ENCODE peak calls at places on chromosomes 16 and 17, in ten cellular contexts. I is AML-193; G is GM18507; X is cardiac fibroblast; Z is progenitor cell of endocrine pancreas; W is activated naive CD8-positive, alpha-beta T cell treated with anti-CD3 and anti-CD28 coated beads, Interleukin-2, amount 50 U/mL, for 24 hours; F is fibroblast of mammary gland; E is NCI-H526; Y is effector CD4-positive, alpha-beta T cell; N is fibroblast of the aortic adventitia. O is an unnamed sample.

GRCh38 chr16:58084635-58085034 is 44.5 kb downstream of the CFAP20 start:
- DNase-seq in N (no peak), X (no peak), Y (no peak), Z (no peak), E (no peak), G (no peak), W (no peak), F (no peak), I (no peak), O (no peak)

GRCh38 chr16:72474511-72475123 is 302.7 kb upstream of the PMFBP1 start:
- DNase-seq in E (no peak), Z (no peak), G (no peak), Y (no peak), X (peak; percentile 67), W (no peak), I (no peak), N (peak; percentile 69), F (peak; percentile 68), O (peak; percentile 46)

GRCh38 chr17:50203589-50204345 is 2.3 kb upstream of the COL1A1 start:
- DNase-seq in X (peak; percentile 89), E (no peak), Z (no peak), I (no peak), W (no peak), N (peak; percentile 98), G (no peak), Y (no peak), F (peak; percentile 99), O (no peak)

GRCh38 chr17:55758171-55758570 is 7.3 kb downstream of the PCTP start:
- DNase-seq in I (no peak), G (no peak), Z (no peak), W (no peak), E (no peak), F (no peak), X (no peak), N (no peak), Y (no peak), O (no peak)

GRCh38 chr16:49515016-49515415 is 141.4 kb downstream of the C16orf78 start:
- DNase-seq in Y (no peak), G (no peak), N (no peak), Z (no peak), I (no peak), X (no peak), F (no peak), E (no peak), W (no peak), O (no peak)

GRCh38 chr16:9148376-9149015 is 57.1 kb downstream of the HAPSTR1 start:
- DNase-seq in I (no peak), G (no peak), Y (no peak), N (no peak), X (no peak), Z (no peak), W (no peak), F (no peak), E (peak; percentile 19), O (no peak)

GRCh38 chr16:19879241-19879792 is 5.3 kb downstream of the GPRC5B start:
- DNase-seq in X (no peak), N (peak; percentile 23), G (no peak), F (no peak), E (peak; percentile 71), Y (no peak), I (no peak), Z (no peak), W (no peak), O (no peak)

GRCh38 chr16:23082161-23082788 is 67.0 kb downstream of the USP31 start:
- DNase-seq in Y (no peak), N (no peak), X (peak; percentile 10), G (no peak), W (no peak), E (no peak), F (no peak), I (no peak), Z (no peak), O (peak; percentile 10)

GRCh38 chr16:64892843-64893242 is 229.0 kb downstream of the CDH11 start:
- DNase-seq in W (no peak), I (no peak), Y (no peak), N (peak; percentile 64), Z (no peak), X (peak; percentile 58), F (peak; percentile 89), E (no peak), G (no peak), O (no peak)

GRCh38 chr16:79171504-79172240 is 428.9 kb downstream of the MAF start:
- DNase-seq in G (no peak), F (no peak), I (no peak), E (peak; percentile 18), X (no peak), Y (no peak), W (no peak), Z (no peak), N (no peak), O (no peak)

GRCh38 chr17:36691606-36692005 is 90.2 kb downstream of the MRM1 start:
- DNase-seq in Z (no peak), G (no peak), F (no peak), Y (no peak), W (no peak), X (no peak), I (no peak), N (no peak), E (no peak), O (no peak)

GRCh38 chr17:7192271-7192937 is 13.2 kb upstream of the ASGR1 start:
- DNase-seq in Y (no peak), N (no peak), E (no peak), F (no peak), G (no peak), I (no peak), W (no peak), Z (no peak), X (no peak), O (no peak)

GRCh38 chr17:43873815-43874214 is 26.8 kb downstream of the CD300LG start:
- DNase-seq in G (no peak), Z (no peak), W (no peak), E (no peak), N (no peak), Y (no peak), X (no peak), F (no peak), I (no peak), O (no peak)

GRCh38 chr17:69523252-69523861 is 108.9 kb downstream of the MAP2K6 start:
- DNase-seq in G (no peak), F (peak; percentile 69), W (no peak), Y (no peak), Z (no peak), I (peak; percentile 45), N (peak; percentile 64), E (peak; percentile 57), X (peak; percentile 67), O (peak; percentile 63)

GRCh38 chr17:8832711-8833352 is 33.7 kb upstream of the MFSD6L start:
- DNase-seq in Y (peak; percentile 5), X (no peak), Z (no peak), I (no peak), G (no peak), N (no peak), W (peak; percentile 70), E (peak; percentile 44), F (no peak), O (no peak)

GRCh38 chr17:46995841-46996571 is 17.0 kb upstream of the RPRML start:
- DNase-seq in F (peak; percentile 58), Z (no peak), N (peak; percentile 74), G (no peak), Y (no peak), W (no peak), I (no peak), E (no peak), X (peak; percentile 48), O (no peak)

GRCh38 chr16:24515186-24515585 is 24.2 kb upstream of the RBBP6 start:
- DNase-seq in F (no peak), G (no peak), Y (no peak), N (no peak), X (no peak), W (no peak), I (no peak), E (no peak), Z (no peak), O (no peak)

O was measured in MV-4-11.